ENCODE peak calls at places on chromosomes 7 and 10, in five cellular contexts. D is left ventricle myocardium inferior, Y is amygdala, K is adrenal gland, B is pancreas. R is an unnamed sample.

GRCh38 chr10:75407716-75408511 is 6.3 kb upstream of the ZNF503 start:
- DNase-seq in B (peak; percentile 85), K (peak; percentile 59), Y (no peak), D (peak; percentile 60), R (peak; percentile 63)

GRCh38 chr10:50331486-50331885 is 80.2 kb upstream of the ASAH2 start:
- DNase-seq in B (no peak), K (no peak), D (no peak), Y (no peak), R (no peak)

GRCh38 chr7:143257501-143257900 is 5.7 kb upstream of the GSTK1 start:
- DNase-seq in Y (no peak), B (no peak), D (no peak), K (no peak), R (peak; percentile 31)

GRCh38 chr7:66930341-66930740 is 9.3 kb downstream of the TMEM248 start:
- DNase-seq in Y (no peak), B (no peak), K (peak; percentile 20), D (no peak), R (peak; percentile 35)

GRCh38 chr10:52644678-52645434 is 127.7 kb downstream of the MBL2 start:
- DNase-seq in Y (no peak), B (no peak), D (no peak), K (peak; percentile 45), R (peak; percentile 35)

GRCh38 chr7:134899729-134900128 is 86.6 kb upstream of the AGBL3 start:
- DNase-seq in Y (no peak), D (no peak), K (peak; percentile 15), B (no peak), R (peak; percentile 79)

GRCh38 chr7:129078455-129078854 is 23.5 kb upstream of the TNPO3 start:
- DNase-seq in D (no peak), Y (no peak), B (no peak), K (no peak), R (no peak)

GRCh38 chr7:260441-261281 is 29.3 kb upstream of the FOXL3 start:
- DNase-seq in D (peak; percentile 11), K (no peak), Y (no peak), B (peak; percentile 71), R (no peak)

GRCh38 chr10:25175527-25176420 is 973 bp downstream of the GPR158 start:
- DNase-seq in K (no peak), D (no peak), Y (no peak), B (peak; percentile 82), R (no peak)

GRCh38 chr7:88184848-88185304 is 35.0 kb downstream of the SRI start:
- DNase-seq in B (no peak), K (peak; percentile 28), D (no peak), Y (no peak), R (peak; percentile 86)

GRCh38 chr7:125355899-125356298 is 426.3 kb upstream of the POT1 start:
- DNase-seq in B (no peak), K (no peak), D (no peak), Y (no peak), R (peak; percentile 1)

GRCh38 chr7:68963547-68963946 is 634.7 kb upstream of the AUTS2 start:
- DNase-seq in Y (no peak), B (no peak), K (no peak), D (no peak), R (no peak)

GRCh38 chr10:59905066-59905734 is 1.2 kb downstream of the CCDC6 start:
- DNase-seq in B (no peak), D (no peak), Y (no peak), K (peak; percentile 43), R (peak; percentile 48)

GRCh38 chr10:17229967-17230682 is 2.1 kb downstream of the VIM start:
- DNase-seq in D (peak; percentile 82), K (peak; percentile 85), B (peak; percentile 91), Y (no peak), R (peak; percentile 80)

GRCh38 chr7:155483868-155484325 is 26.0 kb downstream of the EN2 start:
- DNase-seq in Y (no peak), B (no peak), K (no peak), D (peak; percentile 35), R (peak; percentile 66)

GRCh38 chr7:121505021-121505420 is 108.9 kb upstream of the FAM3C start:
- DNase-seq in B (no peak), K (no peak), Y (no peak), D (no peak), R (no peak)

GRCh38 chr10:124734311-124735166 is 9.6 kb downstream of the FAM53B start:
- DNase-seq in K (no peak), D (no peak), Y (no peak), B (no peak), R (no peak)

GRCh38 chr7:101216001-101216859 is 1.2 kb downstream of the PLOD3 start:
- DNase-seq in Y (no peak), B (peak; percentile 76), K (no peak), D (no peak), R (no peak)

GRCh38 chr10:89531359-89531758 is 4.0 kb downstream of the SLC16A12 start:
- DNase-seq in D (no peak), B (no peak), Y (no peak), K (no peak), R (no peak)

GRCh38 chr7:44082541-44083207 is 344 bp upstream of the POLM start:
- DNase-seq in Y (peak; percentile 97), D (peak; percentile 99), B (peak; percentile 99), K (peak; percentile 100), R (peak; percentile 99)

GRCh38 chr10:82162549-82163210 is 287.7 kb downstream of the NRG3 start:
- DNase-seq in D (no peak), B (no peak), Y (no peak), K (no peak), R (no peak)

GRCh38 chr7:40782836-40783235 is 648.0 kb downstream of the SUGCT start:
- DNase-seq in K (no peak), Y (no peak), D (no peak), B (no peak), R (no peak)

GRCh38 chr10:73043766-73044377 is 52.8 kb downstream of the P4HA1 start:
- DNase-seq in K (peak; percentile 24), B (no peak), Y (no peak), D (no peak), R (no peak)

GRCh38 chr7:92697414-92697813 is 107.2 kb upstream of the FAM133B start:
- DNase-seq in Y (no peak), K (no peak), B (no peak), D (no peak), R (no peak)

GRCh38 chr7:155809332-155809946 is 2.8 kb downstream of the SHH start:
- DNase-seq in K (no peak), D (no peak), B (peak; percentile 38), Y (no peak), R (no peak)

GRCh38 chr10:48536916-48537890 is 67.7 kb downstream of the ARHGAP22 start:
- DNase-seq in D (no peak), Y (no peak), B (no peak), K (no peak), R (no peak)

GRCh38 chr10:128156999-128157755 is 31.0 kb upstream of the MKI67 start:
- DNase-seq in B (no peak), Y (no peak), D (no peak), K (no peak), R (no peak)

GRCh38 chr10:94178475-94179251 is 184.1 kb downstream of the NOC3L start:
- DNase-seq in D (no peak), Y (no peak), K (no peak), B (no peak), R (no peak)

GRCh38 chr10:2477154-2477553 is 590.2 kb upstream of the PFKP start:
- DNase-seq in D (no peak), B (no peak), K (no peak), Y (no peak), R (no peak)

GRCh38 chr7:100708395-100708794 is 2.5 kb downstream of the POP7 start:
- DNase-seq in Y (no peak), D (no peak), K (no peak), B (no peak), R (no peak)

GRCh38 chr7:135905858-135906257 is 71.3 kb downstream of the MTPN start:
- DNase-seq in B (no peak), D (no peak), Y (no peak), K (no peak), R (no peak)

GRCh38 chr7:137172105-137172590 is 171.4 kb downstream of the PTN start:
- DNase-seq in K (no peak), D (no peak), Y (no peak), B (no peak), R (no peak)

GRCh38 chr7:925601-926000 is 28.9 kb downstream of the ADAP1 start:
- DNase-seq in Y (no peak), D (peak; percentile 22), K (peak; percentile 21), B (peak; percentile 77), R (no peak)

R was measured in mammary epithelial cell.